ENCODE peak calls at places on chromosomes 1 and 21, in four cellular contexts. One of them, this sample, is unnamed.

GRCh38 chr1:47575855-47576757 is 138.3 kb downstream of the FOXD2 start:
- DNase-seq in endothelial cell of umbilical vein: no peak
- DNase-seq in fibroblast of lung: peak; percentile 91
- DNase-seq in HCT116: no peak
- DNase-seq in this sample: peak; percentile 70

GRCh38 chr1:60886793-60887331 is 195.5 kb upstream of the NFIA start:
- DNase-seq in endothelial cell of umbilical vein: no peak
- DNase-seq in HCT116: no peak
- DNase-seq in fibroblast of lung: no peak
- DNase-seq in this sample: peak; percentile 7

GRCh38 chr1:107877092-107877491 is 87.9 kb downstream of the VAV3 start:
- DNase-seq in HCT116: no peak
- DNase-seq in endothelial cell of umbilical vein: no peak
- DNase-seq in fibroblast of lung: peak; percentile 61
- DNase-seq in this sample: peak; percentile 91

GRCh38 chr1:87513971-87514660 is 185.4 kb downstream of the LMO4 start:
- DNase-seq in endothelial cell of umbilical vein: no peak
- DNase-seq in HCT116: no peak
- DNase-seq in fibroblast of lung: peak; percentile 52
- DNase-seq in this sample: peak; percentile 41

GRCh38 chr1:220001095-220001501 is 45.2 kb downstream of the EPRS1 start:
- DNase-seq in fibroblast of lung: peak; percentile 59
- DNase-seq in endothelial cell of umbilical vein: peak; percentile 76
- DNase-seq in HCT116: no peak
- DNase-seq in this sample: no peak

GRCh38 chr1:176559474-176560390 is 96.8 kb downstream of the PAPPA2 start:
- DNase-seq in fibroblast of lung: peak; percentile 50
- DNase-seq in endothelial cell of umbilical vein: peak; percentile 27
- DNase-seq in HCT116: peak; percentile 44
- DNase-seq in this sample: peak; percentile 79

GRCh38 chr1:205726619-205727125 is 23.3 kb downstream of the NUCKS1 start:
- DNase-seq in HCT116: no peak
- DNase-seq in fibroblast of lung: no peak
- DNase-seq in endothelial cell of umbilical vein: no peak
- DNase-seq in this sample: no peak

GRCh38 chr1:45177452-45177851 is 29.0 kb downstream of the ZSWIM5 start:
- DNase-seq in HCT116: no peak
- DNase-seq in fibroblast of lung: no peak
- DNase-seq in endothelial cell of umbilical vein: no peak
- DNase-seq in this sample: no peak

GRCh38 chr1:39952359-39953110 is 2.4 kb upstream of the MFSD2A start:
- DNase-seq in endothelial cell of umbilical vein: no peak
- DNase-seq in fibroblast of lung: peak; percentile 41
- DNase-seq in HCT116: no peak
- DNase-seq in this sample: no peak

GRCh38 chr1:7300893-7301292 is 470.2 kb upstream of the VAMP3 start:
- DNase-seq in endothelial cell of umbilical vein: peak; percentile 18
- DNase-seq in fibroblast of lung: peak; percentile 97
- DNase-seq in HCT116: peak; percentile 84
- DNase-seq in this sample: peak; percentile 77

GRCh38 chr1:154410185-154410827 is 5.2 kb downstream of the IL6R start:
- DNase-seq in fibroblast of lung: no peak
- DNase-seq in HCT116: no peak
- DNase-seq in endothelial cell of umbilical vein: no peak
- DNase-seq in this sample: no peak

GRCh38 chr1:179061360-179062282 is 20.2 kb upstream of the TOR3A start:
- DNase-seq in fibroblast of lung: no peak
- DNase-seq in endothelial cell of umbilical vein: no peak
- DNase-seq in HCT116: no peak
- DNase-seq in this sample: no peak

GRCh38 chr1:8858888-8859706 is 19.4 kb downstream of the ENO1 start:
- DNase-seq in fibroblast of lung: peak; percentile 53
- DNase-seq in HCT116: no peak
- DNase-seq in endothelial cell of umbilical vein: peak; percentile 83
- DNase-seq in this sample: peak; percentile 80

GRCh38 chr21:28439852-28440251 is 552.8 kb downstream of the LTN1 start:
- DNase-seq in endothelial cell of umbilical vein: no peak
- DNase-seq in HCT116: no peak
- DNase-seq in fibroblast of lung: no peak
- DNase-seq in this sample: no peak

GRCh38 chr1:84825161-84825560 is 67.8 kb downstream of the LPAR3 start:
- DNase-seq in fibroblast of lung: no peak
- DNase-seq in endothelial cell of umbilical vein: no peak
- DNase-seq in HCT116: no peak
- DNase-seq in this sample: no peak

GRCh38 chr21:34635307-34635706 is 20.4 kb upstream of the RCAN1 start:
- DNase-seq in endothelial cell of umbilical vein: no peak
- DNase-seq in fibroblast of lung: no peak
- DNase-seq in HCT116: no peak
- DNase-seq in this sample: peak; percentile 11

GRCh38 chr1:966135-966602 is at the start of gene PLEKHN1:
- DNase-seq in fibroblast of lung: peak; percentile 71
- DNase-seq in HCT116: no peak
- DNase-seq in endothelial cell of umbilical vein: peak; percentile 17
- DNase-seq in this sample: no peak

GRCh38 chr1:119918301-119918700 is 22.0 kb upstream of the ADAM30 start:
- DNase-seq in fibroblast of lung: no peak
- DNase-seq in endothelial cell of umbilical vein: no peak
- DNase-seq in HCT116: no peak
- DNase-seq in this sample: no peak

GRCh38 chr21:31425158-31425557 is 81.1 kb upstream of the TIAM1 start:
- DNase-seq in endothelial cell of umbilical vein: no peak
- DNase-seq in fibroblast of lung: no peak
- DNase-seq in HCT116: no peak
- DNase-seq in this sample: no peak

GRCh38 chr1:40944326-40944725 is 35.2 kb upstream of the CTPS1 start:
- DNase-seq in fibroblast of lung: peak; percentile 89
- DNase-seq in endothelial cell of umbilical vein: peak; percentile 68
- DNase-seq in HCT116: no peak
- DNase-seq in this sample: no peak

GRCh38 chr1:155007253-155007828 is 4.7 kb downstream of the ZBTB7B start:
- DNase-seq in fibroblast of lung: no peak
- DNase-seq in endothelial cell of umbilical vein: no peak
- DNase-seq in HCT116: no peak
- DNase-seq in this sample: no peak

GRCh38 chr1:5525597-5526384 is 466.4 kb downstream of the NPHP4 start:
- DNase-seq in fibroblast of lung: no peak
- DNase-seq in HCT116: no peak
- DNase-seq in endothelial cell of umbilical vein: no peak
- DNase-seq in this sample: no peak

GRCh38 chr1:21703318-21703963 is 34.3 kb upstream of the RAP1GAP start:
- DNase-seq in endothelial cell of umbilical vein: peak; percentile 72
- DNase-seq in HCT116: peak; percentile 26
- DNase-seq in fibroblast of lung: peak; percentile 90
- DNase-seq in this sample: peak; percentile 60

GRCh38 chr1:227838181-227838580 is 22.7 kb downstream of the PRSS38 start:
- DNase-seq in HCT116: no peak
- DNase-seq in fibroblast of lung: no peak
- DNase-seq in endothelial cell of umbilical vein: no peak
- DNase-seq in this sample: no peak

GRCh38 chr1:7752512-7753417 is 18.3 kb upstream of the VAMP3 start:
- DNase-seq in endothelial cell of umbilical vein: peak; percentile 72
- DNase-seq in fibroblast of lung: peak; percentile 60
- DNase-seq in HCT116: peak; percentile 32
- DNase-seq in this sample: peak; percentile 78

GRCh38 chr1:91498498-91499245 is 2.0 kb upstream of the CDC7 start:
- DNase-seq in fibroblast of lung: no peak
- DNase-seq in HCT116: no peak
- DNase-seq in endothelial cell of umbilical vein: no peak
- DNase-seq in this sample: no peak

GRCh38 chr21:34743285-34743684 is 74.5 kb downstream of the CLIC6 start:
- DNase-seq in endothelial cell of umbilical vein: no peak
- DNase-seq in fibroblast of lung: no peak
- DNase-seq in HCT116: no peak
- DNase-seq in this sample: no peak

GRCh38 chr1:147534386-147534785 is 6.9 kb upstream of the BCL9 start:
- DNase-seq in endothelial cell of umbilical vein: no peak
- DNase-seq in HCT116: no peak
- DNase-seq in fibroblast of lung: peak; percentile 13
- DNase-seq in this sample: peak; percentile 14

GRCh38 chr1:209080170-209080781 is 503.2 kb upstream of the CAMK1G start:
- DNase-seq in HCT116: no peak
- DNase-seq in fibroblast of lung: peak; percentile 65
- DNase-seq in endothelial cell of umbilical vein: no peak
- DNase-seq in this sample: no peak

GRCh38 chr1:28144203-28145135 is 32.0 kb downstream of the PTAFR start:
- DNase-seq in HCT116: no peak
- DNase-seq in endothelial cell of umbilical vein: no peak
- DNase-seq in fibroblast of lung: peak; percentile 73
- DNase-seq in this sample: no peak

GRCh38 chr1:225859151-225859550 is 23.0 kb downstream of the TMEM63A start:
- DNase-seq in fibroblast of lung: no peak
- DNase-seq in endothelial cell of umbilical vein: no peak
- DNase-seq in HCT116: no peak
- DNase-seq in this sample: no peak
- H3K36me3 ChIP-seq in fibroblast of lung: peaks cover 19% of the 10 kb centered on the region
- H3K36me3 ChIP-seq in endothelial cell of umbilical vein: peaks cover 21% of the 10 kb centered on the region
- H3K36me3 ChIP-seq in HCT116: peaks cover 9% of the 10 kb centered on the region
- H3K36me3 ChIP-seq in this sample: peaks cover 4% of the 10 kb centered on the region

GRCh38 chr1:103435443-103435842 is 90.1 kb upstream of the RNPC3 start:
- DNase-seq in fibroblast of lung: no peak
- DNase-seq in HCT116: no peak
- DNase-seq in endothelial cell of umbilical vein: no peak
- DNase-seq in this sample: no peak

GRCh38 chr1:103441342-103441741 is 84.2 kb upstream of the RNPC3 start:
- DNase-seq in fibroblast of lung: no peak
- DNase-seq in endothelial cell of umbilical vein: no peak
- DNase-seq in HCT116: no peak
- DNase-seq in this sample: no peak
- TF ChIP-seq CTCF in fibroblast of lung: no peak
- TF ChIP-seq CTCF in endothelial cell of umbilical vein: no peak
- TF ChIP-seq CTCF in HCT116: no peak
- TF ChIP-seq CTCF in this sample: no peak

GRCh38 chr1:3032371-3032862 is 11.2 kb downstream of the ACTRT2 start:
- DNase-seq in fibroblast of lung: no peak
- DNase-seq in endothelial cell of umbilical vein: no peak
- DNase-seq in HCT116: no peak
- DNase-seq in this sample: no peak

GRCh38 chr1:3031401-3032221 is 10.3 kb downstream of the ACTRT2 start:
- DNase-seq in endothelial cell of umbilical vein: no peak
- DNase-seq in fibroblast of lung: no peak
- DNase-seq in HCT116: no peak
- DNase-seq in this sample: no peak

GRCh38 chr1:3029481-3029961 is 8.3 kb downstream of the ACTRT2 start:
- DNase-seq in fibroblast of lung: no peak
- DNase-seq in endothelial cell of umbilical vein: no peak
- DNase-seq in HCT116: no peak
- DNase-seq in this sample: no peak

GRCh38 chr1:3029991-3030662 is 8.9 kb downstream of the ACTRT2 start:
- DNase-seq in endothelial cell of umbilical vein: no peak
- DNase-seq in HCT116: no peak
- DNase-seq in fibroblast of lung: no peak
- DNase-seq in this sample: no peak

GRCh38 chr1:3030663-3031381 is 9.6 kb downstream of the ACTRT2 start:
- DNase-seq in HCT116: no peak
- DNase-seq in fibroblast of lung: no peak
- DNase-seq in endothelial cell of umbilical vein: no peak
- DNase-seq in this sample: no peak
- TF ChIP-seq EZH2 in HCT116: no peak
- TF ChIP-seq EZH2 in fibroblast of lung: no peak
- TF ChIP-seq EZH2 in endothelial cell of umbilical vein: no peak
- TF ChIP-seq EZH2 in this sample: no peak

GRCh38 chr21:41442496-41443186 is 16.6 kb downstream of the MX1 start:
- DNase-seq in endothelial cell of umbilical vein: no peak
- DNase-seq in HCT116: no peak
- DNase-seq in fibroblast of lung: peak; percentile 66
- DNase-seq in this sample: no peak
- H3K36me3 ChIP-seq in endothelial cell of umbilical vein: no peaks in the 10 kb centered on the region
- H3K36me3 ChIP-seq in HCT116: no peaks in the 10 kb centered on the region
- H3K36me3 ChIP-seq in fibroblast of lung: no peaks in the 10 kb centered on the region
- H3K36me3 ChIP-seq in this sample: no peaks in the 10 kb centered on the region

This sample was measured in A673.